ENCODE peak calls at places on chromosomes 12 and 14, in five cellular contexts. One of them, this sample, is unnamed.

GRCh38 chr12:105706321-105706972 is 376.0 kb downstream of the C12orf75 start:
- DNase-seq in coronary artery: no peak
- DNase-seq in brain microvascular endothelial cell: peak
- DNase-seq in uterus: no peak
- DNase-seq in IMR-90: peak
- DNase-seq in this sample: peak

GRCh38 chr12:46944104-46944503 is 118.3 kb upstream of the SLC38A4 start:
- DNase-seq in coronary artery: no peak
- DNase-seq in IMR-90: peak
- DNase-seq in brain microvascular endothelial cell: peak
- DNase-seq in uterus: no peak
- DNase-seq in this sample: peak

GRCh38 chr12:93219947-93220346 is 157.8 kb upstream of the NUDT4 start:
- DNase-seq in IMR-90: no peak
- DNase-seq in brain microvascular endothelial cell: no peak
- DNase-seq in uterus: no peak
- DNase-seq in coronary artery: no peak
- DNase-seq in this sample: no peak

GRCh38 chr12:82627799-82628198 is 58.9 kb upstream of the TMTC2 start:
- DNase-seq in brain microvascular endothelial cell: peak
- DNase-seq in IMR-90: peak
- DNase-seq in coronary artery: no peak
- DNase-seq in uterus: no peak
- DNase-seq in this sample: peak

GRCh38 chr12:7602287-7602686 is 63.4 kb downstream of the APOBEC1 start:
- DNase-seq in IMR-90: peak
- DNase-seq in brain microvascular endothelial cell: peak
- DNase-seq in uterus: no peak
- DNase-seq in coronary artery: no peak
- DNase-seq in this sample: peak

GRCh38 chr14:72463291-72463866 is 430.5 kb downstream of the DPF3 start:
- DNase-seq in coronary artery: no peak
- DNase-seq in brain microvascular endothelial cell: peak
- DNase-seq in uterus: no peak
- DNase-seq in IMR-90: peak
- DNase-seq in this sample: peak

GRCh38 chr12:46364300-46364696 is 8.3 kb downstream of the SLC38A2 start:
- DNase-seq in IMR-90: no peak
- DNase-seq in brain microvascular endothelial cell: no peak
- DNase-seq in uterus: no peak
- DNase-seq in coronary artery: no peak
- DNase-seq in this sample: no peak

GRCh38 chr14:93100570-93100969 is 15.2 kb downstream of the ITPK1 start:
- DNase-seq in coronary artery: no peak
- DNase-seq in IMR-90: no peak
- DNase-seq in uterus: no peak
- DNase-seq in brain microvascular endothelial cell: no peak
- DNase-seq in this sample: no peak

GRCh38 chr14:45252356-45253069 is 489 bp downstream of the MIS18BP1 start:
- DNase-seq in coronary artery: no peak
- DNase-seq in brain microvascular endothelial cell: no peak
- DNase-seq in IMR-90: peak
- DNase-seq in uterus: no peak
- DNase-seq in this sample: no peak

GRCh38 chr14:36797634-36798033 is 136.0 kb downstream of the PAX9 start:
- DNase-seq in uterus: no peak
- DNase-seq in IMR-90: no peak
- DNase-seq in brain microvascular endothelial cell: no peak
- DNase-seq in coronary artery: no peak
- DNase-seq in this sample: no peak

GRCh38 chr12:61452076-61452475 is 808.1 kb upstream of the USP15 start:
- DNase-seq in brain microvascular endothelial cell: peak
- DNase-seq in IMR-90: no peak
- DNase-seq in coronary artery: no peak
- DNase-seq in uterus: no peak
- DNase-seq in this sample: no peak

GRCh38 chr14:41868396-41868795 is 261.7 kb downstream of the LRFN5 start:
- DNase-seq in brain microvascular endothelial cell: no peak
- DNase-seq in coronary artery: no peak
- DNase-seq in IMR-90: peak
- DNase-seq in uterus: no peak
- DNase-seq in this sample: no peak

GRCh38 chr12:89827592-89827991 is 119.0 kb upstream of the ATP2B1 start:
- DNase-seq in IMR-90: no peak
- DNase-seq in uterus: no peak
- DNase-seq in brain microvascular endothelial cell: no peak
- DNase-seq in coronary artery: no peak
- DNase-seq in this sample: no peak

GRCh38 chr14:100980823-100981222 is 77.3 kb upstream of the RTL1 start:
- DNase-seq in coronary artery: no peak
- DNase-seq in brain microvascular endothelial cell: no peak
- DNase-seq in uterus: no peak
- DNase-seq in IMR-90: no peak
- DNase-seq in this sample: no peak

GRCh38 chr12:52193991-52194390 is 2.2 kb upstream of the KRT80 start:
- DNase-seq in coronary artery: no peak
- DNase-seq in uterus: no peak
- DNase-seq in IMR-90: no peak
- DNase-seq in brain microvascular endothelial cell: no peak
- DNase-seq in this sample: no peak

GRCh38 chr12:115481141-115481540 is 796.4 kb downstream of the MED13L start:
- DNase-seq in uterus: no peak
- DNase-seq in brain microvascular endothelial cell: no peak
- DNase-seq in IMR-90: peak
- DNase-seq in coronary artery: no peak
- DNase-seq in this sample: peak
- TF ChIP-seq CTCF in uterus: no peak
- TF ChIP-seq CTCF in brain microvascular endothelial cell: peak
- TF ChIP-seq CTCF in IMR-90: no peak
- TF ChIP-seq CTCF in coronary artery: no peak
- TF ChIP-seq CTCF in this sample: no peak

GRCh38 chr12:124766745-124767074 is 97.0 kb downstream of the SCARB1 start:
- DNase-seq in brain microvascular endothelial cell: no peak
- DNase-seq in coronary artery: no peak
- DNase-seq in IMR-90: no peak
- DNase-seq in uterus: no peak
- DNase-seq in this sample: no peak

GRCh38 chr12:124769166-124769530 is 94.5 kb downstream of the SCARB1 start:
- DNase-seq in brain microvascular endothelial cell: no peak
- DNase-seq in coronary artery: no peak
- DNase-seq in IMR-90: peak
- DNase-seq in uterus: no peak
- DNase-seq in this sample: peak

GRCh38 chr12:124769881-124770512 is 93.7 kb downstream of the SCARB1 start:
- DNase-seq in brain microvascular endothelial cell: no peak
- DNase-seq in uterus: no peak
- DNase-seq in IMR-90: no peak
- DNase-seq in coronary artery: no peak
- DNase-seq in this sample: no peak

GRCh38 chr12:124767075-124767821 is 96.4 kb downstream of the SCARB1 start:
- DNase-seq in IMR-90: peak
- DNase-seq in coronary artery: no peak
- DNase-seq in brain microvascular endothelial cell: peak
- DNase-seq in uterus: peak
- DNase-seq in this sample: peak

GRCh38 chr12:124768462-124769165 is 95.0 kb downstream of the SCARB1 start:
- DNase-seq in IMR-90: peak
- DNase-seq in coronary artery: no peak
- DNase-seq in brain microvascular endothelial cell: no peak
- DNase-seq in uterus: no peak
- DNase-seq in this sample: no peak
- H3K27ac ChIP-seq in IMR-90: peak
- H3K27ac ChIP-seq in coronary artery: no peak
- H3K27ac ChIP-seq in brain microvascular endothelial cell: no peak
- H3K27ac ChIP-seq in uterus: no peak
- H3K27ac ChIP-seq in this sample: no peak

GRCh38 chr12:78002878-78003277 is 172.2 kb downstream of the NAV3 start:
- DNase-seq in brain microvascular endothelial cell: no peak
- DNase-seq in coronary artery: no peak
- DNase-seq in uterus: no peak
- DNase-seq in IMR-90: peak
- DNase-seq in this sample: no peak
- TF ChIP-seq CTCF in brain microvascular endothelial cell: no peak
- TF ChIP-seq CTCF in coronary artery: no peak
- TF ChIP-seq CTCF in uterus: peak
- TF ChIP-seq CTCF in IMR-90: no peak
- TF ChIP-seq CTCF in this sample: no peak

GRCh38 chr12:97181571-97182265 is 274.7 kb downstream of the NEDD1 start:
- DNase-seq in brain microvascular endothelial cell: no peak
- DNase-seq in coronary artery: no peak
- DNase-seq in IMR-90: no peak
- DNase-seq in uterus: no peak
- DNase-seq in this sample: peak

GRCh38 chr12:97177482-97177881 is 270.4 kb downstream of the NEDD1 start:
- DNase-seq in coronary artery: no peak
- DNase-seq in IMR-90: no peak
- DNase-seq in brain microvascular endothelial cell: no peak
- DNase-seq in uterus: no peak
- DNase-seq in this sample: peak

GRCh38 chr12:97182719-97183118 is 275.7 kb downstream of the NEDD1 start:
- DNase-seq in coronary artery: no peak
- DNase-seq in uterus: no peak
- DNase-seq in brain microvascular endothelial cell: no peak
- DNase-seq in IMR-90: no peak
- DNase-seq in this sample: no peak
- H3K27ac ChIP-seq in coronary artery: no peak
- H3K27ac ChIP-seq in uterus: no peak
- H3K27ac ChIP-seq in brain microvascular endothelial cell: no peak
- H3K27ac ChIP-seq in IMR-90: no peak
- H3K27ac ChIP-seq in this sample: no peak

DNA sequence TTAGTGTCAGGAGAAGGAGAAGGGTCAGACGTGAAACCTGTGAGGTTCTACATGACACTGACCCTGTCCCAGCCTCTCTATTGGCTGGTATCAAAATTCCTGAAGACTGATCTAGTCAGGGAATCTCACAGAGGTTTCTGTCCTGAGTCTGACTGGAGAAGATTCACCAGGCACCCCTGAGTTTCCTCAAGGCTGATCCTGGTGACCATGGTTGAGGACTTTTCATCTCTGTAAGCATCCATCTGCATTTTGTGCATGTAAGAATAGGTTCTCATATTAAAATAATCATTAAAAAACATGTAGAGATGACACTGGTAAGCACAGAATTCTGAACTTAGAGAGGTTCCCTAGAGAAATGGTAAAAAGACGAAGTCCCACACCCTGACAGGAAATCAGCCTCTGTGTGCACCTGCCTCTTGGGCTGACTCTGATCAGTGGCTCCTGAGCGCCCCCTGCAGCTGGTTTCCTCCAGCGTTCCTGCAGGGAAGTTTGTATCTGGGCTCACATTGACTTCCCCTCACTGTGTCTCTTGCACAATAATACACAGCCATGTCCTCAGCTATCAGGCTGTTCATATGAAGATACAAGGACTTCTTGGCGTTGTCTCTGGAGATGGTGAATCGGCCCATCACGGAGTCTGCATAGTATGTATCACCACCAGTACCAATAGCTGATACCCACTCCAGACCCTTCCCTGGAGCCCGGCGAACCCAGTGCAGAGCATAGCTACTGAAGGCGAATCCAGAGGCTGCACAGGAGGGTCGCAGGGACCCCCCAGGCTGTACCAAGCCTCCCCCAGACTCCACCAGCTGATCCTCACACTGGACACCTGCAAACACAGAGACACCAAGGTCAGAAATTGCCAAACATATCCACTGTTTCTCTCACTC is 991.9 kb downstream of the TMEM121 start:
- DNase-seq in uterus: peak
- DNase-seq in IMR-90: no peak
- DNase-seq in brain microvascular endothelial cell: no peak
- DNase-seq in coronary artery: no peak
- DNase-seq in this sample: no peak
- TF ChIP-seq CTCF in uterus: peak
- TF ChIP-seq CTCF in IMR-90: no peak
- TF ChIP-seq CTCF in brain microvascular endothelial cell: no peak
- TF ChIP-seq CTCF in coronary artery: no peak
- TF ChIP-seq CTCF in this sample: no peak

GRCh38 chr12:33994857-33995808 is 27.2 kb upstream of the ALG10 start:
- DNase-seq in brain microvascular endothelial cell: no peak
- DNase-seq in coronary artery: no peak
- DNase-seq in IMR-90: no peak
- DNase-seq in uterus: no peak
- DNase-seq in this sample: no peak
- H3K27ac ChIP-seq in brain microvascular endothelial cell: no peak
- H3K27ac ChIP-seq in coronary artery: no peak
- H3K27ac ChIP-seq in IMR-90: no peak
- H3K27ac ChIP-seq in uterus: no peak
- H3K27ac ChIP-seq in this sample: no peak

DNA sequence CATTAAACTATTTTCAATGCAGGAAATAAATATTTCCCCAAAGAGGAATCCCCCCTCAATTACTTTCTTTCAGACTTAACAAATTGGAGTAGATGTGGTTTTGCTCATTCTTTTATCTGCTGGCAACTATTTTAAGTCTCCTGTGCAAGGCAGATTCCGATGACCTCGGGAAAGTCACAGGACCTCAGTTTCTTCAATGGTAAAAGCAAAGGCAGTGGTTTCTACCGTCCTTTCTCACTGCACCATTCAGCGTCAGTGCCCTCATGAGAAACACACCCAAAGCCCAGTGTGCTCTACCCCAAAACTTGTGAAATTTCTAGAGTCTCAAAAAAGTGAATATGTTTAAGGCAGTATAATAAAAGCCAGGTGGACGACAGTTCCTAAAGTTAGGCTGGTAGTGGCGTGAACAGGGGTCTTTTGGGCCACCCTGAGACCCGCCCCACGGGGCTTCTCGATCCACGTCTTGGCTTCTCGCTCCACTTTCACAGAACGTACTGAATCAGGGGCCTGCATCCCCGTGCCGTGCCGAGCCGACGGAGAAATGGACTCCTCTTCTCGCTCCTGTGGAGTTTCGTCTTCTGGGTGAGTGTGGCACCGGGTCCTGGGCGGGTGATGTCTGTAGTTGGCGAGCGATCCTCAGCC is 1.3 kb upstream of the ARHGAP5 start:
- DNase-seq in IMR-90: peak
- DNase-seq in brain microvascular endothelial cell: peak
- DNase-seq in uterus: no peak
- DNase-seq in coronary artery: peak
- DNase-seq in this sample: peak
- TF ChIP-seq CTCF in IMR-90: no peak
- TF ChIP-seq CTCF in brain microvascular endothelial cell: no peak
- TF ChIP-seq CTCF in uterus: no peak
- TF ChIP-seq CTCF in coronary artery: no peak
- TF ChIP-seq CTCF in this sample: no peak